ENCODE peak calls at places on chromosome 19, in ten cellular contexts. One of them, this sample, is unnamed.

GRCh38 chr19:31418692-31419430 is 69.6 kb upstream of the TSHZ3 start:
- DNase-seq in ovary: no peak
- DNase-seq in B cell: no peak
- DNase-seq in H9: peak; percentile 97
- DNase-seq in tibial artery: no peak
- DNase-seq in colonic mucosa: no peak
- DNase-seq in GM12865: no peak
- DNase-seq in heart right ventricle: no peak
- DNase-seq in natural killer cell: no peak
- DNase-seq in neural progenitor cell: no peak
- DNase-seq in this sample: no peak

GRCh38 chr19:41563847-41564514 is 12.0 kb upstream of the CEACAM21 start:
- DNase-seq in ovary: no peak
- DNase-seq in B cell: peak; percentile 67
- DNase-seq in H9: peak; percentile 39
- DNase-seq in tibial artery: no peak
- DNase-seq in colonic mucosa: no peak
- DNase-seq in GM12865: peak; percentile 29
- DNase-seq in heart right ventricle: no peak
- DNase-seq in natural killer cell: no peak
- DNase-seq in neural progenitor cell: peak; percentile 9
- DNase-seq in this sample: no peak

GRCh38 chr19:3471954-3472655 is 8.2 kb downstream of the SMIM24 start:
- DNase-seq in ovary: peak; percentile 76
- DNase-seq in B cell: peak; percentile 54
- DNase-seq in H9: no peak
- DNase-seq in tibial artery: no peak
- DNase-seq in colonic mucosa: no peak
- DNase-seq in GM12865: peak; percentile 31
- DNase-seq in heart right ventricle: peak; percentile 58
- DNase-seq in natural killer cell: peak; percentile 30
- DNase-seq in neural progenitor cell: peak; percentile 53
- DNase-seq in this sample: no peak

GRCh38 chr19:3722443-3723109 is 14.4 kb downstream of the TJP3 start:
- DNase-seq in ovary: no peak
- DNase-seq in B cell: no peak
- DNase-seq in H9: peak; percentile 93
- DNase-seq in tibial artery: no peak
- DNase-seq in colonic mucosa: peak; percentile 84
- DNase-seq in GM12865: no peak
- DNase-seq in heart right ventricle: no peak
- DNase-seq in natural killer cell: no peak
- DNase-seq in neural progenitor cell: peak; percentile 74
- DNase-seq in this sample: no peak

GRCh38 chr19:54937926-54938325 is 9.4 kb downstream of the NLRP7 start:
- DNase-seq in ovary: no peak
- DNase-seq in B cell: peak; percentile 57
- DNase-seq in H9: no peak
- DNase-seq in tibial artery: no peak
- DNase-seq in colonic mucosa: no peak
- DNase-seq in GM12865: peak; percentile 93
- DNase-seq in heart right ventricle: no peak
- DNase-seq in natural killer cell: no peak
- DNase-seq in neural progenitor cell: no peak
- DNase-seq in this sample: peak; percentile 94

GRCh38 chr19:46901701-46902401 is 41.1 kb downstream of the ARHGAP35 start:
- DNase-seq in ovary: no peak
- DNase-seq in B cell: no peak
- DNase-seq in H9: no peak
- DNase-seq in tibial artery: no peak
- DNase-seq in colonic mucosa: no peak
- DNase-seq in GM12865: no peak
- DNase-seq in heart right ventricle: no peak
- DNase-seq in natural killer cell: no peak
- DNase-seq in neural progenitor cell: no peak
- DNase-seq in this sample: no peak

GRCh38 chr19:40269216-40269940 is 15.8 kb downstream of the AKT2 start:
- DNase-seq in ovary: no peak
- DNase-seq in B cell: no peak
- DNase-seq in H9: no peak
- DNase-seq in tibial artery: no peak
- DNase-seq in colonic mucosa: no peak
- DNase-seq in GM12865: no peak
- DNase-seq in heart right ventricle: no peak
- DNase-seq in natural killer cell: no peak
- DNase-seq in neural progenitor cell: no peak
- DNase-seq in this sample: no peak

GRCh38 chr19:50830266-50831025 is 2.9 kb downstream of the KLK15 start:
- DNase-seq in ovary: no peak
- DNase-seq in B cell: no peak
- DNase-seq in H9: no peak
- DNase-seq in tibial artery: no peak
- DNase-seq in colonic mucosa: no peak
- DNase-seq in GM12865: no peak
- DNase-seq in heart right ventricle: no peak
- DNase-seq in natural killer cell: no peak
- DNase-seq in neural progenitor cell: no peak
- DNase-seq in this sample: no peak

GRCh38 chr19:46841458-46842083 is 9.1 kb downstream of the AP2S1 start:
- DNase-seq in ovary: no peak
- DNase-seq in B cell: no peak
- DNase-seq in H9: no peak
- DNase-seq in tibial artery: peak; percentile 93
- DNase-seq in colonic mucosa: no peak
- DNase-seq in GM12865: no peak
- DNase-seq in heart right ventricle: peak; percentile 73
- DNase-seq in natural killer cell: no peak
- DNase-seq in neural progenitor cell: no peak
- DNase-seq in this sample: no peak

GRCh38 chr19:6765738-6766356 is 1.4 kb downstream of the SH2D3A start:
- DNase-seq in ovary: no peak
- DNase-seq in B cell: no peak
- DNase-seq in H9: peak; percentile 98
- DNase-seq in tibial artery: no peak
- DNase-seq in colonic mucosa: peak; percentile 94
- DNase-seq in GM12865: no peak
- DNase-seq in heart right ventricle: no peak
- DNase-seq in natural killer cell: no peak
- DNase-seq in neural progenitor cell: no peak
- DNase-seq in this sample: peak; percentile 85

GRCh38 chr19:10961763-10962536 is 1.1 kb downstream of the SMARCA4 start:
- DNase-seq in ovary: no peak
- DNase-seq in B cell: no peak
- DNase-seq in H9: no peak
- DNase-seq in tibial artery: no peak
- DNase-seq in colonic mucosa: no peak
- DNase-seq in GM12865: peak; percentile 35
- DNase-seq in heart right ventricle: no peak
- DNase-seq in natural killer cell: no peak
- DNase-seq in neural progenitor cell: peak; percentile 75
- DNase-seq in this sample: no peak

DNA sequence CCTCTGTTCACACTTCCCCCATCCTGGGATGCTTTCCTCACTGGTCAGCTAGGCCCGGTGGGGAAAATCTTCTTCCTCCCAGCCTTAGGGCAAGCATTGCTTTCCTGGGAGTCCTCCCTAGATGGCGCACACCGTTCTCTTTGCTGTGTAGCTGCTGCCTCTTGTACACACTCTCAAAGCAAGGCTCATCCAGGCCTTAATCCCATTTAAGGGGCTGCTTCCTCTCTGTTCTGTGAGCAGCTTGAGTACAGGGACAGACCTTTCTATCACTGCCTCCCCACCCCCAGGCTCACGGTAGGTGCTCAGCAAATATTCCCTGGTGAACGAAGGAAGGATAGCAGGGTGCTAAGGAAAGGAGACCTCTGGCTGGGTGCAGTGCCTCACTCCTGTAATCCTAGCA is 11.0 kb downstream of the SLC7A10 start:
- DNase-seq in ovary: no peak
- DNase-seq in B cell: no peak
- DNase-seq in H9: peak; percentile 79
- DNase-seq in tibial artery: no peak
- DNase-seq in colonic mucosa: no peak
- DNase-seq in GM12865: no peak
- DNase-seq in heart right ventricle: no peak
- DNase-seq in natural killer cell: no peak
- DNase-seq in neural progenitor cell: peak; percentile 81
- DNase-seq in this sample: no peak
- TF ChIP-seq CTCF in ovary: no peak
- TF ChIP-seq CTCF in B cell: no peak
- TF ChIP-seq CTCF in H9: peak; percentile 63
- TF ChIP-seq CTCF in tibial artery: no peak
- TF ChIP-seq CTCF in colonic mucosa: no peak
- TF ChIP-seq CTCF in GM12865: no peak
- TF ChIP-seq CTCF in heart right ventricle: no peak
- TF ChIP-seq CTCF in natural killer cell: no peak
- TF ChIP-seq CTCF in neural progenitor cell: peak; percentile 64
- TF ChIP-seq CTCF in this sample: peak; percentile 21

GRCh38 chr19:15813916-15814315 is 1.5 kb downstream of the OR10H1 start:
- DNase-seq in ovary: no peak
- DNase-seq in B cell: no peak
- DNase-seq in H9: no peak
- DNase-seq in tibial artery: no peak
- DNase-seq in colonic mucosa: no peak
- DNase-seq in GM12865: no peak
- DNase-seq in heart right ventricle: no peak
- DNase-seq in natural killer cell: no peak
- DNase-seq in neural progenitor cell: no peak
- DNase-seq in this sample: no peak

GRCh38 chr19:15810335-15810734 is 5.1 kb downstream of the OR10H1 start:
- DNase-seq in ovary: no peak
- DNase-seq in B cell: no peak
- DNase-seq in H9: no peak
- DNase-seq in tibial artery: no peak
- DNase-seq in colonic mucosa: peak; percentile 35
- DNase-seq in GM12865: peak; percentile 20
- DNase-seq in heart right ventricle: no peak
- DNase-seq in natural killer cell: no peak
- DNase-seq in neural progenitor cell: no peak
- DNase-seq in this sample: no peak

GRCh38 chr19:15815306-15815705 is at the start of gene OR10H1:
- DNase-seq in ovary: no peak
- DNase-seq in B cell: no peak
- DNase-seq in H9: no peak
- DNase-seq in tibial artery: no peak
- DNase-seq in colonic mucosa: no peak
- DNase-seq in GM12865: no peak
- DNase-seq in heart right ventricle: no peak
- DNase-seq in natural killer cell: no peak
- DNase-seq in neural progenitor cell: no peak
- DNase-seq in this sample: no peak

GRCh38 chr19:15811476-15811875 is 4.0 kb downstream of the OR10H1 start:
- DNase-seq in ovary: no peak
- DNase-seq in B cell: no peak
- DNase-seq in H9: no peak
- DNase-seq in tibial artery: no peak
- DNase-seq in colonic mucosa: no peak
- DNase-seq in GM12865: no peak
- DNase-seq in heart right ventricle: no peak
- DNase-seq in natural killer cell: no peak
- DNase-seq in neural progenitor cell: no peak
- DNase-seq in this sample: no peak

GRCh38 chr19:15812059-15812722 is 3.3 kb downstream of the OR10H1 start:
- DNase-seq in ovary: no peak
- DNase-seq in B cell: no peak
- DNase-seq in H9: no peak
- DNase-seq in tibial artery: no peak
- DNase-seq in colonic mucosa: no peak
- DNase-seq in GM12865: peak; percentile 11
- DNase-seq in heart right ventricle: no peak
- DNase-seq in natural killer cell: no peak
- DNase-seq in neural progenitor cell: no peak
- DNase-seq in this sample: no peak
- TF ChIP-seq CTCF in ovary: no peak
- TF ChIP-seq CTCF in B cell: no peak
- TF ChIP-seq CTCF in H9: no peak
- TF ChIP-seq CTCF in tibial artery: no peak
- TF ChIP-seq CTCF in colonic mucosa: no peak
- TF ChIP-seq CTCF in GM12865: peak; percentile 13
- TF ChIP-seq CTCF in heart right ventricle: no peak
- TF ChIP-seq CTCF in natural killer cell: no peak
- TF ChIP-seq CTCF in neural progenitor cell: no peak
- TF ChIP-seq CTCF in this sample: no peak

DNA sequence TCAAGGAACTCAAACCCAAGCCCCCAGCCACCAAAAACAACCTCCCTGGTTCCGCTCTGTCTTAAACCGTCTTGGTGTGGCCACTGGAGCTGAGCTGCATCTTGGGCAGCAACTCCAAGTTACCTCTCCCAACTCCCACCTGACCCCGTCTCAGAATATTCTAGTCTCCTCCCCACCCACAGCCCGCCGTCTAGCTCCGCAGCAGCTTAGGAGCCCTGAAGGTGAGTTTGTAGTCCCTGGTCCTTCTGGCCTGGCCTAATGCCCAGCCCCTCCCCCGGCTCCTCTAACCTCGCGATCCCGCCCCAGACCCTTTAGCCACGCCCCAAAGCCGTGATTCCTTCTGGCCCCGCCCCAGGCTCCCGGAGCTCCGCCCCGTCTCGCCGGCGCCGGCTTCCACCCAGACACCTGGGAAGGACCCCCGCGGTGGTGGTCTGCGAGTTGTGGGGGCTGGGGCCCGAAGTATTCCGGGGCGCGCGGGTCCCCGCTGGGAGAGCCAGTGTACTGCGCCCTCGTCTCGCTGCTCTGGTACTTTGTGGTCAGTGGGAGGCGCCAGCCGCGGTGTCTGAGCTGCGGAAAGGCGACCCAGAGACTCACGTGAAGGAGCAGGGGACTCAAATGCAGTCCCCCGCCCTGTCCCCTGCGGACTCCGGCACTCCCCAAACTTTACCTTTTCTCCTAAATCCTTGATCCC is 2.5 kb upstream of the LHB start:
- DNase-seq in ovary: peak; percentile 68
- DNase-seq in B cell: peak; percentile 80
- DNase-seq in H9: peak; percentile 86
- DNase-seq in tibial artery: no peak
- DNase-seq in colonic mucosa: peak; percentile 92
- DNase-seq in GM12865: peak; percentile 41
- DNase-seq in heart right ventricle: peak; percentile 69
- DNase-seq in natural killer cell: peak; percentile 48
- DNase-seq in neural progenitor cell: peak; percentile 77
- DNase-seq in this sample: no peak
- TF ChIP-seq CTCF in ovary: no peak
- TF ChIP-seq CTCF in B cell: no peak
- TF ChIP-seq CTCF in H9: peak; percentile 65
- TF ChIP-seq CTCF in tibial artery: no peak
- TF ChIP-seq CTCF in colonic mucosa: no peak
- TF ChIP-seq CTCF in GM12865: no peak
- TF ChIP-seq CTCF in heart right ventricle: no peak
- TF ChIP-seq CTCF in natural killer cell: no peak
- TF ChIP-seq CTCF in neural progenitor cell: peak; percentile 44
- TF ChIP-seq CTCF in this sample: peak; percentile 13

DNA sequence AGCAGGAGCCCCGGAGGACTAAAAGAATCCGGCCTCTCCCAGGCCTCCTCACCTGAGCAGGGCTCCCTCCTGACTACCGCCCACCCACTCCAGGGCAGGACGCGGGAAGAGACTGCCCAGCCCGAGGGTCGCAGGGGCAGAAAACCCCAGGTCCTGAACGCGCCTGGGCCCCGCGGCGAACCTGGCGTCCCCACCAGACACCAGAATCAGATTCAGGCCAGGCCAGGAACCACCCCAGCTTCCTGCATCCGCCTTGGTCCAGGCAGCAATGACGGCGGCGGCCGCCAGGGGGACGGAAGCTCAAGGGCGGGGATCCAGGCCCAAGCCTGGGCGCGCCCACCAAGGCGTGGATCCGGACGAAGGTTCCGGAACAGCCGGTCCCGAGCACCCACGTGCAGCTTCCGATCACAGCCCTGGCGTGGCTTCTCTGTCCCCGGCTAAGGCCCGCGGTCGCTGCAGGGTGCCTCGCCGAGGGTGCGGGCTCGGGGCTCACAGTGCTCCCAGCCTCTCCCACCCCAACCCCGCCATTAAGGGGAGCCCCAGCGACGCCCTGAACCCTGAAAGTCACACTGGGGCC is 3.6 kb downstream of the LGALS7 start:
- DNase-seq in ovary: peak; percentile 89
- DNase-seq in B cell: peak; percentile 97
- DNase-seq in H9: peak; percentile 85
- DNase-seq in tibial artery: peak; percentile 89
- DNase-seq in colonic mucosa: peak; percentile 92
- DNase-seq in GM12865: peak; percentile 89
- DNase-seq in heart right ventricle: peak; percentile 95
- DNase-seq in natural killer cell: peak; percentile 88
- DNase-seq in neural progenitor cell: peak; percentile 70
- DNase-seq in this sample: peak; percentile 24
- TF ChIP-seq CTCF in ovary: peak; percentile 80
- TF ChIP-seq CTCF in B cell: peak; percentile 86
- TF ChIP-seq CTCF in H9: peak; percentile 93
- TF ChIP-seq CTCF in tibial artery: peak; percentile 78
- TF ChIP-seq CTCF in colonic mucosa: peak; percentile 82
- TF ChIP-seq CTCF in GM12865: peak; percentile 66
- TF ChIP-seq CTCF in heart right ventricle: peak; percentile 73
- TF ChIP-seq CTCF in natural killer cell: peak; percentile 76
- TF ChIP-seq CTCF in neural progenitor cell: peak; percentile 70
- TF ChIP-seq CTCF in this sample: peak; percentile 66